ENCODE peak calls at places on chromosome X, in four cellular contexts. X is right lobe of liver, T is mucosa of descending colon, M is IMR-90. P is an unnamed sample.

GRCh38 chrX:9681422-9681821 is 84.2 kb downstream of the GPR143 start:
- DNase-seq in X (no peak), M (peak), T (no peak), P (peak)

GRCh38 chrX:135890087-135890585 is 3.1 kb downstream of the CT45A10 start:
- DNase-seq in X (no peak), T (no peak), M (no peak), P (no peak)

GRCh38 chrX:72735561-72735960 is 21.5 kb upstream of the PHKA1 start:
- DNase-seq in X (no peak), M (peak), T (no peak), P (peak)

GRCh38 chrX:130028196-130028595 is 45.8 kb downstream of the BCORL1 start:
- DNase-seq in T (peak), X (no peak), M (peak), P (peak)

GRCh38 chrX:18410038-18410437 is 15.4 kb upstream of the CDKL5 start:
- DNase-seq in M (peak), X (no peak), T (no peak), P (peak)

GRCh38 chrX:152619897-152620296 is 17.8 kb upstream of the GABRQ start:
- DNase-seq in X (no peak), M (no peak), T (no peak), P (no peak)

GRCh38 chrX:103475381-103475780 is 43.9 kb downstream of the RAB40A start:
- DNase-seq in T (no peak), X (no peak), M (peak), P (no peak)

GRCh38 chrX:47384502-47384901 is 14.1 kb downstream of the ZNF157 start:
- DNase-seq in M (peak), X (peak), T (peak), P (peak)

GRCh38 chrX:9595131-9595530 is 130.3 kb downstream of the TBL1X start:
- DNase-seq in M (peak), T (no peak), X (no peak), P (peak)

GRCh38 chrX:77668391-77669237 is 117.4 kb downstream of the ATRX start:
- DNase-seq in M (peak), X (no peak), T (no peak), P (peak)

GRCh38 chrX:16472345-16472744 is 177.6 kb upstream of the S100G start:
- DNase-seq in M (no peak), T (no peak), X (no peak), P (no peak)

GRCh38 chrX:148612431-148612830 is 112.0 kb downstream of the AFF2 start:
- DNase-seq in X (no peak), T (no peak), M (no peak), P (no peak)

GRCh38 chrX:3678287-3678686 is 35.2 kb downstream of the PRKX start:
- DNase-seq in T (no peak), M (peak), X (no peak), P (no peak)

GRCh38 chrX:74291964-74292891 is 11.8 kb upstream of the ZCCHC13 start:
- DNase-seq in X (peak), T (peak), M (peak), P (peak)

GRCh38 chrX:28229217-28229616 is 248.0 kb upstream of the DCAF8L1 start:
- DNase-seq in X (no peak), T (no peak), M (no peak), P (no peak)

GRCh38 chrX:68758671-68759070 is 70.2 kb upstream of the EFNB1 start:
- DNase-seq in X (no peak), T (no peak), M (no peak), P (no peak)

GRCh38 chrX:147180886-147181285 is 366.3 kb upstream of the CXorf51A start:
- DNase-seq in M (no peak), X (peak), T (no peak), P (no peak)

GRCh38 chrX:73876897-73877296 is 313.9 kb downstream of the CHIC1 start:
- DNase-seq in M (no peak), T (no peak), X (no peak), P (no peak)

DNA sequence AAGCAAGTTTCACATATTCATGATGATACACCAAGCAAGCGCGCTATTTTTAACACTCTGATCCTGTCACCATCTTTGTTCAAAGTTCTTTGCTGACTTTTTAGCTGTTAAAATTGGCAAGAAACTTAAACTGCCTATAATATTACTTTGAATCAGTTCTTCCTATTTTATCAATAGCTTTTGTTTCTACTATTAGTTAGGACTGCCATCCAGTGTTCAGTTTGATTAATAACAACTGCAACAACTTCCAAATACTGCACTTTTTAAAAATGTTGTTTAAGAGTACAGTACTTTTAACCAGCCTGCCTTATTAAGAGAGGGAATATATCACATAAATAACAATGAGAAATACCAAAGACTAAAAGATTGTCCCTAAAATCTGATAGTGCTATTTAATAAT is 614.3 kb downstream of the FAM133A start:
- DNase-seq in X (no peak), M (no peak), T (no peak), P (no peak)
- H3K4me3 ChIP-seq in X (no peak), M (no peak), T (no peak), P (no peak)

DNA sequence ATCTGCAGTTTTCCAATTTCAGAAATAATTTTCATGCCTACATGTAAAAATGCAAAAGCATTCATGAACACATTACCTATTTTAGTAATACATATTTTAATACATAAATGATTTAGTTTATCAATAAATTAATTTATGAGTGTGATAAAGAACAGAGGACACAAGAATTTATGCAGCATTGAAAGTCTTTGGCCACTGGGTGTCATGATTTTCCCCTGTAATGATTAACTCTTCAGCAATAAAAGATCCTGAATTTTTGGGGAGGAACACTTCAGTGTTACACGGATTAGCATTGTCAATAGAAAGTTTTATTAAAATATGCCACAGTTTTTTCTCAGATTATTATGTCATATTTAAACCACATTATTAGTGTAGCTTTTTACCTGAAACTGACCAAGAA is 8.6 kb upstream of the VCX2 start:
- DNase-seq in X (no peak), T (no peak), M (no peak), P (no peak)
- TF ChIP-seq CTCF in X (peak), T (no peak), M (no peak), P (no peak)

DNA sequence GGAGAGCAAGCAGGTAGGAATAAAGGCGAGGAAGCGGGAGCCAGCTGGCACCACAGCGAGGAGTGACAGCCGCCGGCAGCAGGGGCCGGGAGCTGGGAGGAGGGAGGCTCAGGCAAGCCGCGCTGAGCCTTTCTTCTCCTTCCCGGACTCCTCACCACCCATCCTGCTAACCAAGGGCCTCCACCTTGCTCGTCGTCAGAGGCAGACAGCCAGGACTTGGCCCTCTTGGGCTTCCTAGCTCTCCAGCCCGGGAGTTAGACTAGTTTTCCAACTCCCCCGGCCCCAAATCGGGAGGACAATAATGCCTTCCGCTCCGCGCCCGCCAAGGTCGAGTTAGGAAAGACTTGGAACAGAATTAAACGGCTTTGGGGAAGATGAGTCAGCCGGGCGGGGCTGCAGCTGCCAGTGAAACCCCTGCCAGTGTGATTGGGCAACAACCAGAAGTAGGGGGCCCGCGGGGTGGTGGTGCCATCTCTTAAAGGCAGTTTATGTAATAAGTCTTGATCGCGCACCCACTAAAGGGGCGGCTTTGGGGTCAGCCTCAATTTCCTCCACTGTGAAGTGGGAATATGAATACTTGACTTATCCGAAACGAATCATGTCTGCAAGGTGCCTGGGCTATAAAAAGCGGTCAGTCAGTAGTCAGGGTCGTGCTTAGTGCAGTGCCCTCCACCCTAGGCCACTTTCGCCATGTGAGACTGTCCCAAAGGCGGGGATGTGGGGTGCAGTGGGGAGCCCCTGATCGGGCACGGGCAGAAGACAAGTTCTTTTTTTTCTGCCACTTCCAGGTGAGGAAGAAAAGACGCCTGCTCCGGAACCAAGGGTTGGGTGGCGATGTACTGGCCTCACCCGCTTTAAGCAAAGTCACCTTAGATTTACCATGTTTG is 6.7 kb upstream of the HSD17B10 start:
- DNase-seq in T (peak), M (peak), X (peak), P (peak)
- H3K4me3 ChIP-seq in T (no peak), M (peak), X (peak), P (peak)

DNA sequence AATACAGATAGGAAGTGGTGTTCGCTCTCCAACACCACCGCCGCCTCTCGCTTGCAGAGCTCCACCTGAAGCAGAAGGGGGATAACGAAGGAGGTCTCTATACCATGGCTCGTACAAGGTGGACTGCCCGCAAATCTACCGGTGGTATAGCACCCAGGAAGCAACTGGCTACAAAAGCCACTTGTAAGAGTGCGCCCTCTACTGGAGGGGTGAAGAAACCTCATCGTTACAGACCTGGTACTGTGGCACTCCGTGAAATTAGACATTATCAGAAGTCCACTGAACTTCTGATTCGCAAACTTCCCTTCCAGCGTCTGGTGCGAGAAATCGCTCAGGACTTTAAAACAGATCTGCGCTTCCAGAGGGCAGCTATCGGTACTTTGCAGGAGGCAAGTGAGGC is 5.2 kb upstream of the BMP15 start:
- DNase-seq in M (no peak), T (no peak), X (peak), P (no peak)
- TF ChIP-seq CTCF in M (no peak), T (no peak), X (peak), P (peak)

GRCh38 chrX:145178268-145178667 is 69.0 kb upstream of the SPANXN1 start:
- DNase-seq in X (no peak), T (no peak), M (no peak), P (no peak)
- H3K4me3 ChIP-seq in X (no peak), T (no peak), M (no peak), P (no peak)

GRCh38 chrX:107659768-107660167 is 31.5 kb downstream of the PRPS1 start:
- DNase-seq in M (peak), T (no peak), X (no peak), P (peak)
- TF ChIP-seq CTCF in M (peak), T (no peak), X (peak), P (peak)

GRCh38 chrX:40109288-40110008 is 11.7 kb upstream of the BCOR start:
- DNase-seq in X (peak), T (peak), M (peak), P (no peak)
- H3K4me3 ChIP-seq in X (peak), T (peak), M (peak), P (peak)

GRCh38 chrX:155215443-155216178 is 649 bp upstream of the VBP1 start:
- DNase-seq in M (no peak), X (no peak), T (no peak), P (no peak)
- TF ChIP-seq CTCF in M (no peak), X (no peak), T (no peak), P (no peak)

GRCh38 chrX:54359408-54359807 is 1.6 kb upstream of the WNK3 start:
- DNase-seq in M (no peak), X (no peak), T (no peak), P (no peak)
- H3K4me3 ChIP-seq in M (no peak), X (no peak), T (no peak), P (no peak)

P was measured in AG10803.